ENCODE peak calls at places on chromosomes 13 and 19, in six cellular contexts. X is NCI-H1417, P is AG09309, V is left ventricle myocardium inferior, D is NCI-H146, G is aorta. C is an unnamed sample.

GRCh38 chr19:13718733-13719132 is 45.6 kb upstream of the MRI1 start:
- DNase-seq in X (peak; percentile 84), P (peak; percentile 43), V (peak; percentile 34), D (peak; percentile 92), G (no peak), C (peak; percentile 53)

GRCh38 chr19:17385878-17386611 is 8.0 kb downstream of the CCDC194 start:
- DNase-seq in X (peak; percentile 10), P (no peak), V (peak; percentile 56), D (peak; percentile 46), G (peak; percentile 92), C (peak; percentile 68)

GRCh38 chr19:49911381-49912145 is 14.9 kb upstream of the IL4I1 start:
- DNase-seq in X (no peak), P (no peak), V (no peak), D (no peak), G (no peak), C (no peak)

GRCh38 chr19:14022469-14022868 is 5.5 kb upstream of the RLN3 start:
- DNase-seq in X (no peak), P (no peak), V (no peak), D (no peak), G (no peak), C (no peak)

GRCh38 chr19:14318873-14319272 is 62.4 kb upstream of the ADGRE5 start:
- DNase-seq in X (no peak), P (no peak), V (no peak), D (no peak), G (no peak), C (peak; percentile 13)

GRCh38 chr19:18385675-18386542 is at the start of gene GDF15:
- DNase-seq in X (no peak), P (peak; percentile 78), V (peak; percentile 61), D (peak; percentile 73), G (peak; percentile 84), C (peak; percentile 96)

GRCh38 chr19:38538386-38538785 is 79.4 kb downstream of the MAP4K1 start:
- DNase-seq in X (no peak), P (no peak), V (no peak), D (no peak), G (no peak), C (no peak)

GRCh38 chr13:30796132-30796832 is 60.9 kb downstream of the ALOX5AP start:
- DNase-seq in X (no peak), P (peak; percentile 48), V (no peak), D (no peak), G (no peak), C (no peak)

GRCh38 chr13:73717632-73718031 is 416.6 kb downstream of the KLF12 start:
- DNase-seq in X (peak; percentile 12), P (no peak), V (no peak), D (peak; percentile 23), G (no peak), C (no peak)

GRCh38 chr19:17103177-17103576 is 27.6 kb downstream of the MYO9B start:
- DNase-seq in X (no peak), P (no peak), V (no peak), D (peak; percentile 40), G (no peak), C (peak; percentile 36)

GRCh38 chr19:32223595-32224370 is 121.6 kb upstream of the ZNF507 start:
- DNase-seq in X (no peak), P (no peak), V (no peak), D (no peak), G (no peak), C (no peak)

GRCh38 chr19:19860756-19861390 is 4.8 kb upstream of the ZNF253 start:
- DNase-seq in X (no peak), P (no peak), V (no peak), D (peak; percentile 76), G (no peak), C (no peak)

GRCh38 chr19:7787141-7787540 is 24.1 kb downstream of the CLEC4M start:
- DNase-seq in X (no peak), P (no peak), V (peak; percentile 34), D (no peak), G (no peak), C (no peak)

GRCh38 chr19:11355160-11356073 is at the start of gene PLPPR2:
- DNase-seq in X (peak; percentile 95), P (peak; percentile 34), V (peak; percentile 96), D (peak; percentile 96), G (peak; percentile 98), C (peak; percentile 93)

GRCh38 chr13:108037348-108037747 is 178.0 kb downstream of the LIG4 start:
- DNase-seq in X (no peak), P (no peak), V (no peak), D (no peak), G (no peak), C (no peak)

GRCh38 chr13:90918551-90918950 is 428.9 kb upstream of the MIR17HG start:
- DNase-seq in X (no peak), P (no peak), V (no peak), D (no peak), G (no peak), C (no peak)

GRCh38 chr19:7554565-7554964 is 19.0 kb downstream of the PNPLA6 start:
- DNase-seq in X (no peak), P (no peak), V (no peak), D (no peak), G (no peak), C (no peak)

GRCh38 chr13:24505256-24505655 is 7.3 kb downstream of the PARP4 start:
- DNase-seq in X (no peak), P (no peak), V (no peak), D (no peak), G (no peak), C (no peak)

GRCh38 chr13:111049791-111050538 is 65.1 kb upstream of the ARHGEF7 start:
- DNase-seq in X (peak; percentile 26), P (no peak), V (no peak), D (no peak), G (peak; percentile 77), C (no peak)

GRCh38 chr19:49515767-49516166 is 3.3 kb downstream of the FCGRT start:
- DNase-seq in X (no peak), P (no peak), V (peak; percentile 51), D (no peak), G (no peak), C (peak; percentile 46)

GRCh38 chr13:89468081-89468480 is 1796.9 kb downstream of the SLITRK5 start:
- DNase-seq in X (no peak), P (no peak), V (no peak), D (no peak), G (no peak), C (no peak)

GRCh38 chr19:33295621-33296472 is 6.5 kb downstream of the CEBPA start:
- DNase-seq in X (no peak), P (no peak), V (no peak), D (no peak), G (no peak), C (no peak)

GRCh38 chr13:79369226-79369625 is 36.8 kb downstream of the RBM26 start:
- DNase-seq in X (no peak), P (no peak), V (no peak), D (no peak), G (no peak), C (no peak)

GRCh38 chr13:107447591-107447990 is 767.7 kb downstream of the LIG4 start:
- DNase-seq in X (no peak), P (no peak), V (no peak), D (no peak), G (no peak), C (no peak)

GRCh38 chr13:32125221-32125621 is 93.6 kb downstream of the FRY start:
- DNase-seq in X (no peak), P (peak; percentile 98), V (no peak), D (no peak), G (no peak), C (no peak)

GRCh38 chr13:94009696-94010095 is 469.8 kb downstream of the DCT start:
- DNase-seq in X (no peak), P (peak; percentile 17), V (no peak), D (no peak), G (no peak), C (no peak)

GRCh38 chr19:45428385-45429231 is 4.9 kb upstream of the ERCC1 start:
- DNase-seq in X (no peak), P (no peak), V (peak; percentile 70), D (no peak), G (peak; percentile 95), C (peak; percentile 52)

GRCh38 chr13:23583491-23583890 is 13.3 kb downstream of the TNFRSF19 start:
- DNase-seq in X (no peak), P (no peak), V (no peak), D (no peak), G (no peak), C (no peak)

GRCh38 chr19:34481861-34482379 is 362 bp downstream of the WTIP start:
- DNase-seq in X (no peak), P (peak; percentile 13), V (peak; percentile 50), D (no peak), G (no peak), C (no peak)

GRCh38 chr19:54478677-54479266 is 5.7 kb upstream of the CDC42EP5 start:
- DNase-seq in X (peak; percentile 26), P (no peak), V (no peak), D (peak; percentile 56), G (peak; percentile 41), C (no peak)

GRCh38 chr13:111152836-111153235 is 37.7 kb downstream of the ARHGEF7 start:
- DNase-seq in X (peak; percentile 68), P (no peak), V (no peak), D (no peak), G (no peak), C (no peak)